ENCODE peak calls at places on chromosomes 7 and 10, in ten cellular contexts. W is SK-N-SH, C is transverse colon, Z is GM23338, Y is Panc1, E is breast epithelium, X is sigmoid colon, S is SK-N-MC, O is HL-60, T is HCT116. D is an unnamed sample.

GRCh38 chr10:8211631-8212030 is 157.1 kb downstream of the GATA3 start:
- DNase-seq in X (no peak), T (no peak), Y (no peak), W (no peak), C (no peak), E (no peak), O (no peak), S (no peak), Z (no peak), D (no peak)

GRCh38 chr10:58219875-58220274 is 47.8 kb downstream of the IPMK start:
- DNase-seq in W (no peak), T (no peak), Z (no peak), O (no peak), S (no peak), E (no peak), Y (no peak), C (no peak), X (no peak), D (no peak)

GRCh38 chr10:48711830-48712229 is 27.2 kb downstream of the WDFY4 start:
- DNase-seq in C (no peak), T (no peak), X (no peak), Y (no peak), W (no peak), O (no peak), S (no peak), E (no peak), Z (no peak), D (no peak)

GRCh38 chr10:86411281-86411841 is 44.8 kb upstream of the GRID1 start:
- DNase-seq in Z (no peak), S (no peak), C (no peak), Y (no peak), E (no peak), T (no peak), O (peak; percentile 58), X (no peak), W (no peak), D (peak; percentile 64)

GRCh38 chr10:31759124-31759798 is 169.4 kb downstream of the ARHGAP12 start:
- DNase-seq in Y (no peak), T (peak; percentile 85), S (no peak), C (peak; percentile 71), W (peak; percentile 68), Z (peak; percentile 82), O (no peak), X (peak; percentile 76), E (no peak), D (peak; percentile 82)

GRCh38 chr7:144037414-144038096 is 11.2 kb upstream of the OR2A5 start:
- DNase-seq in S (no peak), X (no peak), Z (no peak), O (no peak), Y (no peak), E (no peak), C (no peak), T (no peak), W (no peak), D (no peak)

GRCh38 chr10:21907436-21907835 is 96.1 kb downstream of the DNAJC1 start:
- DNase-seq in C (no peak), S (no peak), Y (no peak), E (no peak), Z (no peak), T (no peak), W (no peak), X (no peak), O (no peak), D (no peak)

GRCh38 chr7:155953781-155954549 is 141.7 kb upstream of the SHH start:
- DNase-seq in S (no peak), C (no peak), Y (no peak), E (no peak), Z (no peak), X (peak; percentile 50), W (no peak), O (no peak), T (no peak), D (no peak)

GRCh38 chr7:46229409-46229808 is 308.3 kb upstream of the IGFBP3 start:
- DNase-seq in T (no peak), Y (peak; percentile 43), X (no peak), W (no peak), S (no peak), C (no peak), Z (no peak), E (no peak), O (no peak), D (no peak)

GRCh38 chr7:79410345-79410744 is 43.1 kb downstream of the MAGI2 start:
- DNase-seq in S (no peak), Y (no peak), O (no peak), E (no peak), T (no peak), Z (no peak), W (no peak), C (no peak), X (no peak), D (no peak)

GRCh38 chr7:153523320-153524015 is 528.7 kb upstream of the DPP6 start:
- DNase-seq in O (no peak), Z (no peak), C (no peak), E (no peak), W (no peak), S (no peak), T (no peak), Y (no peak), X (peak; percentile 85), D (no peak)

GRCh38 chr10:88113232-88113631 is 249.8 kb downstream of the PTEN start:
- DNase-seq in C (no peak), T (no peak), O (peak; percentile 86), Z (no peak), X (no peak), W (no peak), E (no peak), S (no peak), Y (no peak), D (no peak)

GRCh38 chr10:77386365-77386764 is 251.2 kb downstream of the KCNMA1 start:
- DNase-seq in Z (no peak), C (no peak), Y (no peak), E (no peak), S (no peak), O (no peak), T (no peak), W (no peak), X (no peak), D (no peak)

GRCh38 chr10:4833286-4833685 is 7.3 kb downstream of the AKR1E2 start:
- DNase-seq in Y (no peak), X (no peak), O (no peak), E (no peak), S (no peak), W (no peak), Z (no peak), T (no peak), C (no peak), D (no peak)

GRCh38 chr7:157560258-157560654 is 223.5 kb downstream of the DNAJB6 start:
- DNase-seq in W (no peak), Z (no peak), X (peak; percentile 21), T (no peak), S (no peak), E (no peak), O (no peak), Y (no peak), C (no peak), D (no peak)

GRCh38 chr7:150999497-151000225 is 8.8 kb downstream of the NOS3 start:
- DNase-seq in E (no peak), T (no peak), C (no peak), W (peak; percentile 19), Z (no peak), S (no peak), Y (no peak), O (no peak), X (no peak), D (no peak)

GRCh38 chr7:70711441-70711840 is 420.5 kb upstream of the GALNT17 start:
- DNase-seq in T (no peak), E (no peak), Y (no peak), X (no peak), Z (no peak), O (no peak), S (no peak), W (no peak), C (no peak), D (no peak)

DNA sequence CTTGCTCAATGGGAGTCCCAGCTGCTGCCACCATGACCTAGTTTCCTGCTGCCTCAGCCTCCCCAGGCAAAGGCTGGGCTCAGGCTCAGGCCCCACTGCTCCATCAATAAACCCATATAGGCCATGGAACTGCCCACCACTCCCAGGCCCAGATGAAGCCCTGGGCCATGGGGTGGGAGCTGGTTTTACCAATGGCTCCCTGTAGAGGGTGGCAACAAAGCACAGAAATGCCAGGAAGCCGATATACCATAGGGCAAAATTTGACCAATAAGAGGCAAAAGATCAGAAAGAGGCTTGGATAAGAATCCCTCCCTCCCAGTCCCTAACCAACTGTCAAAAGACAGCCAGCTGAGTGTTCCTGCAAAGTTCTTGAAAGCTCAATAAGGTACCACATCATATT is 101.8 kb upstream of the DOCK1 start:
- DNase-seq in E (no peak), C (no peak), X (no peak), Y (no peak), Z (no peak), O (no peak), S (no peak), W (no peak), T (no peak), D (no peak)
- TF ChIP-seq POLR2AphosphoS5 in E (no peak), C (no peak), X (no peak), Y (no peak), Z (no peak), O (no peak), S (no peak), W (no peak), T (no peak), D (no peak)

GRCh38 chr7:1024331-1024761 is 20.0 kb upstream of the GPR146 start:
- DNase-seq in Y (no peak), Z (no peak), T (no peak), E (no peak), S (no peak), X (no peak), C (peak; percentile 64), O (peak; percentile 93), W (no peak), D (no peak)
- TF ChIP-seq POLR2AphosphoS5 in Y (no peak), Z (no peak), T (no peak), E (no peak), S (no peak), X (no peak), C (no peak), O (peak; percentile 74), W (no peak), D (no peak)

GRCh38 chr7:25478925-25479324 is 250.6 kb upstream of the NPVF start:
- DNase-seq in E (no peak), S (no peak), C (no peak), Z (no peak), X (no peak), T (no peak), Y (no peak), O (no peak), W (no peak), D (no peak)
- TF ChIP-seq POLR2AphosphoS5 in E (no peak), S (no peak), C (no peak), Z (no peak), X (no peak), T (no peak), Y (no peak), O (no peak), W (no peak), D (no peak)

GRCh38 chr10:9443758-9444157 is 1389.3 kb downstream of the GATA3 start:
- DNase-seq in X (no peak), O (no peak), S (no peak), C (no peak), Y (no peak), W (no peak), T (no peak), Z (no peak), E (no peak), D (no peak)
- TF ChIP-seq POLR2AphosphoS5 in X (no peak), O (no peak), S (no peak), C (no peak), Y (no peak), W (no peak), T (no peak), Z (no peak), E (no peak), D (no peak)

GRCh38 chr7:154868901-154869300 is 134.0 kb downstream of the PAXIP1 start:
- DNase-seq in Y (no peak), Z (no peak), W (peak; percentile 14), X (peak; percentile 58), O (no peak), E (no peak), S (no peak), T (no peak), C (no peak), D (no peak)
- TF ChIP-seq POLR2AphosphoS5 in Y (no peak), Z (no peak), W (no peak), X (no peak), O (no peak), E (no peak), S (no peak), T (no peak), C (no peak), D (no peak)